ENCODE peak calls at places on chromosomes 5 and 9, in eight cellular contexts. Y is naive thymus-derived CD8-positive, alpha-beta T cell; W is cerebellum; A is T1000; D is stimulated activated CD4-positive, alpha-beta T cell treated with anti-CD3 and anti-CD28 coated beads, Interleukin-4, amount 100 ng/mL, for 1 hour; H is GM20000; P is HS-27A; B is DND-41. Q is an unnamed sample.

GRCh38 chr9:127452481-127453092 is 1.3 kb downstream of the LRSAM1 start:
- DNase-seq in Y (no peak), W (peak; percentile 33), A (no peak), D (no peak), H (no peak), P (no peak), B (no peak), Q (peak; percentile 49)

GRCh38 chr9:134099123-134099761 is 31.4 kb upstream of the BRD3 start:
- DNase-seq in Y (peak; percentile 25), W (no peak), A (peak; percentile 10), D (peak; percentile 24), H (peak; percentile 75), P (peak; percentile 1), B (peak; percentile 54), Q (peak; percentile 82)

GRCh38 chr5:135743684-135744083 is 90.8 kb upstream of the SLC25A48 start:
- DNase-seq in Y (no peak), W (no peak), A (no peak), D (no peak), H (no peak), P (no peak), B (no peak), Q (no peak)

GRCh38 chr5:163330723-163331668 is 106.4 kb upstream of the CCNG1 start:
- DNase-seq in Y (no peak), W (no peak), A (no peak), D (no peak), H (no peak), P (no peak), B (no peak), Q (no peak)

GRCh38 chr5:112933651-112934365 is 11.8 kb upstream of the REEP5 start:
- DNase-seq in Y (no peak), W (no peak), A (no peak), D (no peak), H (no peak), P (no peak), B (no peak), Q (no peak)

GRCh38 chr9:89421595-89421994 is 76.3 kb downstream of the SEMA4D start:
- DNase-seq in Y (no peak), W (no peak), A (no peak), D (peak; percentile 70), H (no peak), P (no peak), B (no peak), Q (no peak)

GRCh38 chr5:114185274-114185673 is 176.6 kb upstream of the KCNN2 start:
- DNase-seq in Y (no peak), W (no peak), A (no peak), D (no peak), H (no peak), P (no peak), B (no peak), Q (no peak)

GRCh38 chr5:165928971-165929370 is 2362.5 kb upstream of the WWC1 start:
- DNase-seq in Y (no peak), W (no peak), A (peak; percentile 55), D (no peak), H (no peak), P (no peak), B (no peak), Q (no peak)

GRCh38 chr9:137286980-137287383 is 9.5 kb downstream of the TOR4A start:
- DNase-seq in Y (peak; percentile 4), W (no peak), A (no peak), D (no peak), H (peak; percentile 82), P (no peak), B (peak; percentile 51), Q (peak; percentile 87)

GRCh38 chr9:106277931-106278330 is 583.6 kb downstream of the TMEM38B start:
- DNase-seq in Y (no peak), W (no peak), A (no peak), D (no peak), H (no peak), P (no peak), B (no peak), Q (no peak)

GRCh38 chr5:151002681-151003502 is 17.5 kb upstream of the GPX3 start:
- DNase-seq in Y (no peak), W (no peak), A (no peak), D (no peak), H (no peak), P (no peak), B (no peak), Q (no peak)

GRCh38 chr9:33304367-33304766 is 14.1 kb downstream of the NFX1 start:
- DNase-seq in Y (no peak), W (no peak), A (no peak), D (no peak), H (no peak), P (no peak), B (no peak), Q (no peak)

GRCh38 chr5:57698785-57699184 is 216.2 kb upstream of the ACTBL2 start:
- DNase-seq in Y (no peak), W (no peak), A (no peak), D (no peak), H (no peak), P (no peak), B (no peak), Q (no peak)

Q was measured in RPMI8226.